ENCODE peak calls at places on chromosomes 4 and X, in five cellular contexts. L is kidney tubule cell; O is activated CD4-positive, CD25-positive, alpha-beta regulatory T cell; Y is activated naive CD4-positive, alpha-beta T cell treated with anti-CD3 and anti-CD28 coated beads, Interleukin-2, amount 50 U/mL, for 72 hours; K is right atrium auricular region. M is an unnamed sample.

GRCh38 chrX:39891781-39892180 is 206.0 kb downstream of the BCOR start:
- DNase-seq in L (no peak), Y (no peak), O (no peak), K (no peak), M (no peak)

GRCh38 chrX:75273483-75273882 is 402 bp upstream of the UPRT start:
- DNase-seq in K (no peak), L (no peak), O (no peak), Y (no peak), M (no peak)

GRCh38 chr4:152072001-152072485 is 311.2 kb upstream of the GATB start:
- DNase-seq in O (no peak), K (no peak), L (peak), Y (no peak), M (no peak)

GRCh38 chr4:113636438-113636818 is 125.1 kb downstream of the CAMK2D start:
- DNase-seq in K (no peak), L (no peak), O (no peak), Y (no peak), M (no peak)

GRCh38 chr4:113474017-113474416 is 287.5 kb downstream of the CAMK2D start:
- DNase-seq in O (no peak), Y (no peak), L (peak), K (no peak), M (no peak)

GRCh38 chr4:107951551-107951950 is 20.2 kb downstream of the CYP2U1 start:
- DNase-seq in O (no peak), K (no peak), Y (no peak), L (peak), M (no peak)

GRCh38 chr4:128450326-128451120 is 162.9 kb upstream of the PGRMC2 start:
- DNase-seq in K (no peak), Y (no peak), O (no peak), L (peak), M (no peak)

GRCh38 chr4:64503945-64504675 is 94.9 kb upstream of the TECRL start:
- DNase-seq in L (no peak), Y (no peak), K (no peak), O (no peak), M (no peak)

GRCh38 chr4:2535386-2536192 is 858 bp upstream of the FAM193A start:
- DNase-seq in Y (peak), O (peak), K (peak), L (peak), M (no peak)

GRCh38 chr4:56990109-56990508 is 11.4 kb downstream of the POLR2B start:
- DNase-seq in Y (no peak), O (no peak), L (peak), K (no peak), M (no peak)

GRCh38 chr4:94452476-94453300 is 946 bp downstream of the PDLIM5 start:
- DNase-seq in K (peak), Y (peak), O (peak), L (peak), M (no peak)

GRCh38 chr4:35608205-35608604 is 636.1 kb downstream of the ARAP2 start:
- DNase-seq in O (no peak), Y (no peak), L (no peak), K (no peak), M (no peak)

GRCh38 chr4:124640037-124640730 is 72.3 kb downstream of the ANKRD50 start:
- DNase-seq in L (peak), Y (no peak), K (no peak), O (no peak), M (no peak)

M was measured in activated naive CD8-positive, alpha-beta T cell treated with anti-CD3 and anti-CD28 coated beads, Interleukin-2, amount 50 U/mL, for 16 hours.